ENCODE peak calls at places on chromosomes 13 and 19, in ten cellular contexts. J is GM23248; C is activated CD4-positive, alpha-beta T cell treated with anti-CD3 and anti-CD28 coated beads, Interleukin-2, amount 50 U/mL, for 48 hours; L is stimulated activated CD8-positive, alpha-beta memory T cell treated with anti-CD3 and anti-CD28 coated beads, Interleukin-15, amount 100 ng/mL, for 4 hours; X is T-cell; G is NCI-H1436; M is NB4; A is Peyer's patch; H is progenitor cell of endocrine pancreas; U is colonic mucosa. K is an unnamed sample.

GRCh38 chr19:18419195-18419698 is at the start of gene SSBP4:
- DNase-seq in H (peak), X (peak), L (peak), A (peak), U (peak), G (peak), M (peak), J (peak), C (peak), K (peak)

GRCh38 chr13:97798171-97798821 is 155.2 kb upstream of the IPO5 start:
- DNase-seq in L (no peak), X (no peak), J (peak), C (no peak), U (no peak), H (no peak), A (no peak), G (no peak), M (no peak), K (no peak)

GRCh38 chr19:46416077-46416709 is 2.8 kb upstream of the CCDC8 start:
- DNase-seq in U (peak), C (no peak), G (peak), J (peak), M (peak), H (peak), L (no peak), A (peak), X (no peak), K (peak)

GRCh38 chr13:48000559-48001126 is 430 bp downstream of the SUCLA2 start:
- DNase-seq in G (no peak), J (peak), X (no peak), H (no peak), A (peak), C (no peak), M (no peak), U (peak), L (no peak), K (no peak)

GRCh38 chr13:39692650-39693438 is 37.4 kb downstream of the COG6 start:
- DNase-seq in H (no peak), U (no peak), L (no peak), J (peak), C (no peak), A (no peak), G (no peak), M (no peak), X (no peak), K (no peak)

GRCh38 chr13:66689628-66690027 is 540.5 kb downstream of the PCDH9 start:
- DNase-seq in M (no peak), G (no peak), L (no peak), H (no peak), C (no peak), U (no peak), A (no peak), J (no peak), X (no peak), K (peak)

GRCh38 chr19:14139944-14140343 is 3.6 kb upstream of the ASF1B start:
- DNase-seq in H (no peak), X (no peak), A (no peak), G (no peak), J (no peak), L (no peak), M (peak), U (no peak), C (no peak), K (no peak)

GRCh38 chr13:73715910-73716257 is 418.3 kb downstream of the KLF12 start:
- DNase-seq in G (no peak), L (no peak), X (no peak), C (no peak), U (no peak), A (no peak), J (no peak), H (no peak), M (no peak), K (no peak)

GRCh38 chr19:55069137-55069858 is 6.3 kb upstream of the RDH13 start:
- DNase-seq in H (no peak), J (peak), L (no peak), C (no peak), M (peak), G (peak), A (no peak), X (no peak), U (peak), K (no peak)

GRCh38 chr13:84303035-84303434 is 420.8 kb upstream of the SLITRK1 start:
- DNase-seq in A (no peak), U (no peak), X (no peak), G (no peak), C (no peak), M (no peak), J (no peak), H (no peak), L (no peak), K (no peak)

GRCh38 chr19:4817467-4818277 is 13.8 kb downstream of the TICAM1 start:
- DNase-seq in M (no peak), C (no peak), G (no peak), A (no peak), U (no peak), L (no peak), J (no peak), X (no peak), H (no peak), K (no peak)

K was measured in NCI-H1694.